ENCODE peak calls at places on chromosomes 3 and 15, in seven cellular contexts. C, G, V, P, W, B and R are unnamed samples.

GRCh38 chr15:62432702-62433398 is 267.8 kb upstream of the C2CD4B start:
- DNase-seq in W (no peak), V (peak), C (no peak), B (no peak), G (no peak), P (no peak), R (no peak)

GRCh38 chr3:59812778-59813558 is 763.1 kb upstream of the CFAP20DC start:
- DNase-seq in G (no peak), P (no peak), B (no peak), C (no peak), V (no peak), W (no peak), R (no peak)

GRCh38 chr15:73884159-73884558 is 10.8 kb downstream of the TBC1D21 start:
- DNase-seq in W (no peak), C (no peak), V (no peak), G (no peak), P (no peak), B (no peak), R (no peak)

GRCh38 chr3:52532517-52532837 is 1.2 kb downstream of the NT5DC2 start:
- DNase-seq in G (no peak), P (no peak), B (no peak), W (no peak), C (no peak), V (peak), R (peak)

GRCh38 chr15:93321881-93322282 is 232.9 kb upstream of the RGMA start:
- DNase-seq in B (no peak), G (no peak), P (no peak), C (no peak), V (no peak), W (no peak), R (no peak)

GRCh38 chr15:79091204-79091867 is 756 bp upstream of the RASGRF1 start:
- DNase-seq in G (peak), B (no peak), W (peak), P (no peak), C (no peak), V (peak), R (no peak)

GRCh38 chr15:29208352-29208751 is 61.3 kb downstream of the NSMCE3 start:
- DNase-seq in V (no peak), B (no peak), W (peak), C (no peak), G (no peak), P (no peak), R (no peak)

GRCh38 chr15:69193948-69194827 is 33.8 kb downstream of the GLCE start:
- DNase-seq in B (no peak), P (no peak), V (peak), C (no peak), W (no peak), G (no peak), R (no peak)

GRCh38 chr3:159631226-159631625 is 357.4 kb upstream of the IL12A start:
- DNase-seq in V (no peak), G (no peak), C (no peak), W (no peak), B (no peak), P (no peak), R (no peak)

GRCh38 chr3:182465301-182466185 is 327.8 kb upstream of the ATP11B start:
- DNase-seq in C (no peak), W (no peak), B (no peak), G (no peak), V (no peak), P (no peak), R (no peak)

GRCh38 chr3:100483529-100483928 is 8.9 kb upstream of the TMEM45A start:
- DNase-seq in B (no peak), V (no peak), G (no peak), C (no peak), P (no peak), W (no peak), R (no peak)

GRCh38 chr3:124277516-124277890 is 285.6 kb upstream of the ROPN1 start:
- DNase-seq in C (peak), B (no peak), V (peak), P (no peak), G (peak), W (peak), R (no peak)

GRCh38 chr15:74311734-74312444 is 55.6 kb downstream of the CYP11A1 start:
- DNase-seq in G (no peak), W (no peak), P (no peak), C (no peak), V (peak), B (no peak), R (no peak)

GRCh38 chr3:179015551-179016020 is 56.0 kb downstream of the ZMAT3 start:
- DNase-seq in V (peak), P (no peak), B (peak), W (peak), G (no peak), C (peak), R (peak)

GRCh38 chr3:187242435-187242834 is 45.1 kb downstream of the RTP1 start:
- DNase-seq in B (no peak), C (no peak), G (no peak), V (peak), P (no peak), W (no peak), R (no peak)

GRCh38 chr3:101284757-101285156 is 35.6 kb downstream of the IMPG2 start:
- DNase-seq in G (no peak), B (no peak), W (no peak), C (no peak), V (no peak), P (no peak), R (no peak)

GRCh38 chr3:130820976-130821375 is 72.9 kb upstream of the ATP2C1 start:
- DNase-seq in W (no peak), G (no peak), C (no peak), B (no peak), V (peak), P (no peak), R (no peak)

GRCh38 chr3:190322604-190323240 is 476 bp upstream of the CLDN1 start:
- DNase-seq in V (no peak), B (no peak), W (no peak), G (no peak), P (no peak), C (peak), R (no peak)

GRCh38 chr15:85543741-85544155 is 163.3 kb downstream of the AKAP13 start:
- DNase-seq in P (peak), G (peak), W (peak), B (no peak), C (peak), V (no peak), R (no peak)

GRCh38 chr3:36615861-36616260 is 148.5 kb downstream of the DCLK3 start:
- DNase-seq in B (no peak), C (no peak), G (no peak), P (no peak), W (no peak), V (no peak), R (no peak)

GRCh38 chr3:107817076-107817475 is 273.8 kb downstream of the CD47 start:
- DNase-seq in P (no peak), V (no peak), G (no peak), W (no peak), B (no peak), C (no peak), R (no peak)

GRCh38 chr15:60473135-60473534 is 5.8 kb downstream of the ICE2 start:
- DNase-seq in P (no peak), G (no peak), B (no peak), C (no peak), W (no peak), V (no peak), R (no peak)

GRCh38 chr15:65180167-65180566 is 5.0 kb downstream of the CLPX start:
- DNase-seq in B (no peak), P (no peak), C (no peak), W (no peak), V (no peak), G (no peak), R (no peak)

GRCh38 chr3:3827111-3827510 is 27.9 kb downstream of the LRRN1 start:
- DNase-seq in C (no peak), G (no peak), V (no peak), B (no peak), W (no peak), P (no peak), R (no peak)

GRCh38 chr15:92005154-92005553 is 151.6 kb downstream of the SLCO3A1 start:
- DNase-seq in G (no peak), V (no peak), B (no peak), P (no peak), W (no peak), C (no peak), R (no peak)

GRCh38 chr15:87557871-87558270 is 698.7 kb downstream of the NTRK3 start:
- DNase-seq in B (no peak), C (no peak), W (no peak), G (no peak), P (no peak), V (no peak), R (no peak)

GRCh38 chr3:99167016-99167415 is 265.5 kb upstream of the DCBLD2 start:
- DNase-seq in B (no peak), P (no peak), C (no peak), W (no peak), V (no peak), G (no peak), R (no peak)

GRCh38 chr3:156174229-156174847 is 54.0 kb downstream of the KCNAB1 start:
- DNase-seq in C (no peak), P (no peak), B (no peak), V (peak), G (no peak), W (peak), R (no peak)

GRCh38 chr3:100401674-100402036 is 316 bp downstream of the LNP1 start:
- DNase-seq in W (peak), P (no peak), C (peak), V (peak), G (peak), B (peak), R (no peak)

GRCh38 chr15:76058714-76059319 is 968 bp upstream of the TMEM266 start:
- DNase-seq in W (peak), P (no peak), G (peak), V (no peak), B (no peak), C (no peak), R (no peak)

GRCh38 chr3:190486201-190486865 is 27.6 kb upstream of the IL1RAP start:
- DNase-seq in B (no peak), V (no peak), W (peak), P (no peak), G (peak), C (no peak), R (no peak)

GRCh38 chr3:196639517-196640500 is at the start of gene NRROS:
- DNase-seq in G (peak), P (peak), W (peak), B (peak), V (peak), C (peak), R (peak)

GRCh38 chr3:135106445-135106844 is 311.4 kb downstream of the EPHB1 start:
- DNase-seq in V (peak), C (no peak), W (no peak), P (no peak), G (no peak), B (no peak), R (no peak)

GRCh38 chr3:132595036-132595435 is 2.0 kb upstream of the ACKR4 start:
- DNase-seq in G (no peak), B (no peak), C (no peak), P (no peak), V (peak), W (no peak), R (no peak)

GRCh38 chr3:167992384-167992783 is 103.3 kb downstream of the GOLIM4 start:
- DNase-seq in B (no peak), G (no peak), C (no peak), P (no peak), V (no peak), W (no peak), R (no peak)

GRCh38 chr3:87742250-87742649 is 316.6 kb downstream of the CGGBP1 start:
- DNase-seq in G (no peak), W (no peak), V (no peak), P (no peak), B (no peak), C (no peak), R (no peak)